ENCODE peak calls at places on chromosomes 1 and 21, in eight cellular contexts. G is cerebellar cortex; V is EL; U is effector CD4-positive, alpha-beta T cell; K is NCI-H526 treated with DMSO at 0.1 percent for 48 hours; M is GOT3; C is GM04503; I is naive B cell. X is an unnamed sample.

GRCh38 chr21:43956667-43957030 is 55.5 kb upstream of the TRAPPC10 start:
- DNase-seq in V (no peak), M (no peak), K (no peak), G (no peak), I (no peak), C (no peak), U (no peak), X (no peak)

GRCh38 chr1:181094813-181095212 is 6.3 kb downstream of the IER5 start:
- DNase-seq in K (no peak), U (no peak), C (peak; percentile 92), I (no peak), G (no peak), V (peak; percentile 97), M (no peak), X (peak; percentile 85)

GRCh38 chr1:58815680-58816071 is 31.8 kb upstream of the JUN start:
- DNase-seq in G (peak; percentile 23), M (no peak), K (peak; percentile 38), V (peak; percentile 44), C (no peak), U (no peak), I (no peak), X (peak; percentile 66)

GRCh38 chr1:180231506-180232420 is 1.7 kb downstream of the LHX4 start:
- DNase-seq in I (no peak), G (peak; percentile 26), M (no peak), K (peak; percentile 68), U (no peak), C (no peak), V (peak; percentile 73), X (peak; percentile 53)

GRCh38 chr1:203792491-203792890 is 2.9 kb upstream of the ZBED6 start:
- DNase-seq in M (no peak), U (no peak), C (no peak), G (no peak), V (no peak), I (no peak), K (no peak), X (no peak)

GRCh38 chr1:161440312-161440894 is 64.9 kb upstream of the FCGR2A start:
- DNase-seq in M (no peak), G (peak; percentile 42), U (peak; percentile 34), V (peak; percentile 80), I (peak; percentile 56), C (peak; percentile 20), K (no peak), X (peak; percentile 71)

GRCh38 chr1:15370781-15371467 is 38.8 kb upstream of the EFHD2 start:
- DNase-seq in I (no peak), K (no peak), M (no peak), C (no peak), V (no peak), G (peak; percentile 90), U (no peak), X (no peak)

GRCh38 chr1:214634267-214634666 is 31.3 kb downstream of the CENPF start:
- DNase-seq in V (no peak), C (no peak), K (no peak), M (no peak), I (no peak), G (no peak), U (no peak), X (no peak)

GRCh38 chr21:42639646-42640152 is 13.7 kb upstream of the PDE9A start:
- DNase-seq in M (no peak), I (no peak), U (no peak), V (no peak), G (no peak), C (no peak), K (no peak), X (no peak)

GRCh38 chr1:19435181-19435580 is 50.2 kb downstream of the CAPZB start:
- DNase-seq in G (no peak), K (no peak), M (no peak), C (peak; percentile 77), U (no peak), V (no peak), I (no peak), X (peak; percentile 79)

GRCh38 chr1:221903594-221903993 is 161.7 kb upstream of the DUSP10 start:
- DNase-seq in V (no peak), C (no peak), U (no peak), I (no peak), G (no peak), K (no peak), M (no peak), X (no peak)

GRCh38 chr1:194225781-194226180 is 1039.4 kb upstream of the B3GALT2 start:
- DNase-seq in V (no peak), U (no peak), C (no peak), K (no peak), I (peak; percentile 42), M (no peak), G (no peak), X (no peak)

GRCh38 chr1:4601986-4602385 is 52.4 kb upstream of the AJAP1 start:
- DNase-seq in M (no peak), K (no peak), G (no peak), I (no peak), C (no peak), V (no peak), U (no peak), X (no peak)

GRCh38 chr1:185896863-185897262 is 162.7 kb downstream of the HMCN1 start:
- DNase-seq in M (no peak), U (no peak), K (no peak), G (no peak), I (no peak), V (no peak), C (no peak), X (peak; percentile 15)

GRCh38 chr1:247110627-247111258 is 6.6 kb upstream of the ZNF669 start:
- DNase-seq in V (peak; percentile 30), U (no peak), I (peak; percentile 25), K (no peak), G (no peak), M (no peak), C (no peak), X (peak; percentile 19)

GRCh38 chr1:4655674-4656532 is 1.5 kb downstream of the AJAP1 start:
- DNase-seq in C (no peak), V (no peak), U (no peak), K (no peak), M (no peak), G (peak; percentile 39), I (no peak), X (no peak)

GRCh38 chr1:212315907-212316306 is 30.7 kb downstream of the PPP2R5A start:
- DNase-seq in U (no peak), K (no peak), V (peak; percentile 19), I (no peak), G (peak; percentile 22), C (no peak), M (no peak), X (peak; percentile 38)

GRCh38 chr21:14603202-14603601 is 57.1 kb upstream of the SAMSN1 start:
- DNase-seq in U (no peak), K (no peak), G (no peak), C (peak; percentile 3), I (no peak), V (peak; percentile 59), M (no peak), X (peak; percentile 68)

GRCh38 chr1:100354971-100355394 is 2.7 kb downstream of the CDC14A start:
- DNase-seq in M (no peak), I (no peak), V (peak; percentile 35), K (peak; percentile 64), U (no peak), C (no peak), G (peak; percentile 20), X (peak; percentile 31)

GRCh38 chr1:205505076-205505729 is 734 bp downstream of the CDK18 start:
- DNase-seq in U (no peak), V (no peak), G (no peak), I (no peak), K (no peak), M (no peak), C (no peak), X (no peak)

GRCh38 chr1:224894915-224895314 is 34.6 kb upstream of the DNAH14 start:
- DNase-seq in G (peak; percentile 8), U (no peak), I (no peak), K (peak; percentile 13), C (no peak), V (peak; percentile 17), M (no peak), X (peak; percentile 31)

GRCh38 chr1:31943546-31944184 is 5.5 kb upstream of the PTP4A2 start:
- DNase-seq in C (no peak), I (no peak), V (no peak), U (no peak), K (no peak), G (peak; percentile 34), M (no peak), X (peak; percentile 58)

GRCh38 chr1:160118928-160119327 is 3.4 kb downstream of the ATP1A2 start:
- DNase-seq in K (no peak), G (no peak), C (no peak), M (no peak), V (no peak), I (no peak), U (no peak), X (no peak)

GRCh38 chr1:228830954-228831481 is 95.7 kb downstream of the RHOU start:
- DNase-seq in M (no peak), I (no peak), V (peak; percentile 58), K (no peak), G (no peak), C (peak; percentile 13), U (no peak), X (peak; percentile 74)

GRCh38 chr1:245142171-245142798 is 12.5 kb upstream of the KIF26B start:
- DNase-seq in M (no peak), K (no peak), I (no peak), G (no peak), C (no peak), U (no peak), V (no peak), X (no peak)

GRCh38 chr1:84366786-84367185 is 31.5 kb upstream of the DNASE2B start:
- DNase-seq in K (no peak), G (no peak), M (no peak), V (peak; percentile 46), C (peak; percentile 66), U (no peak), I (no peak), X (no peak)

GRCh38 chr1:223341111-223341510 is 22.9 kb downstream of the SUSD4 start:
- DNase-seq in G (no peak), V (peak; percentile 5), K (no peak), M (no peak), U (no peak), I (no peak), C (peak; percentile 19), X (no peak)

GRCh38 chr1:228265167-228265566 is 57.3 kb downstream of the OBSCN start:
- DNase-seq in C (no peak), M (no peak), U (no peak), K (no peak), V (no peak), G (peak; percentile 47), I (no peak), X (no peak)

GRCh38 chr1:167922023-167922422 is 8.1 kb upstream of the ADCY10 start:
- DNase-seq in K (no peak), G (no peak), I (no peak), V (peak; percentile 12), U (no peak), C (no peak), M (no peak), X (peak; percentile 59)

GRCh38 chr21:39033878-39034589 is 149.2 kb downstream of the PSMG1 start:
- DNase-seq in M (no peak), K (no peak), C (no peak), V (no peak), U (no peak), G (no peak), I (no peak), X (no peak)

GRCh38 chr1:84425145-84425876 is 27.0 kb downstream of the DNASE2B start:
- DNase-seq in V (no peak), U (no peak), C (no peak), K (no peak), M (no peak), I (no peak), G (no peak), X (no peak)

GRCh38 chr1:206524739-206525364 is 17.5 kb downstream of the RASSF5 start:
- DNase-seq in G (no peak), C (no peak), M (no peak), U (no peak), K (no peak), V (no peak), I (no peak), X (no peak)